ENCODE peak calls at places on chromosomes 1 and 21, in four cellular contexts. One of them, this sample, is unnamed.

GRCh38 chr1:222073307-222073995 is 331.6 kb upstream of the DUSP10 start:
- DNase-seq in AG09319: no peak
- DNase-seq in GM13976: no peak
- DNase-seq in GM12865: no peak
- DNase-seq in this sample: no peak

GRCh38 chr1:22595108-22595507 is 31.8 kb downstream of the EPHA8 start:
- DNase-seq in AG09319: no peak
- DNase-seq in GM13976: no peak
- DNase-seq in GM12865: no peak
- DNase-seq in this sample: no peak

GRCh38 chr1:112889052-112889451 is 66.9 kb downstream of the SLC16A1 start:
- DNase-seq in AG09319: no peak
- DNase-seq in GM13976: no peak
- DNase-seq in GM12865: no peak
- DNase-seq in this sample: no peak

GRCh38 chr21:44301961-44302406 is 2.1 kb downstream of the PFKL start:
- DNase-seq in AG09319: no peak
- DNase-seq in GM13976: no peak
- DNase-seq in GM12865: no peak
- DNase-seq in this sample: no peak

GRCh38 chr21:35428489-35428888 is 379.4 kb upstream of the RUNX1 start:
- DNase-seq in AG09319: no peak
- DNase-seq in GM13976: no peak
- DNase-seq in GM12865: no peak
- DNase-seq in this sample: no peak

GRCh38 chr1:180953791-180954721 is 41.4 kb downstream of the KIAA1614 start:
- DNase-seq in AG09319: peak
- DNase-seq in GM13976: peak
- DNase-seq in GM12865: peak
- DNase-seq in this sample: peak

GRCh38 chr21:44960141-44961092 is 20.6 kb downstream of the SLX9 start:
- DNase-seq in AG09319: no peak
- DNase-seq in GM13976: no peak
- DNase-seq in GM12865: no peak
- DNase-seq in this sample: no peak

GRCh38 chr1:22952694-22953391 is 19.8 kb downstream of the LACTBL1 start:
- DNase-seq in AG09319: no peak
- DNase-seq in GM13976: no peak
- DNase-seq in GM12865: no peak
- DNase-seq in this sample: no peak

GRCh38 chr21:36557316-36557715 is 77.4 kb upstream of the CLDN14 start:
- DNase-seq in AG09319: no peak
- DNase-seq in GM13976: no peak
- DNase-seq in GM12865: no peak
- DNase-seq in this sample: no peak

GRCh38 chr1:227894831-227895451 is 52.8 kb downstream of the WNT9A start:
- DNase-seq in AG09319: no peak
- DNase-seq in GM13976: no peak
- DNase-seq in GM12865: no peak
- DNase-seq in this sample: no peak

GRCh38 chr1:201673912-201674311 is 135.0 kb downstream of the NAV1 start:
- DNase-seq in AG09319: no peak
- DNase-seq in GM13976: no peak
- DNase-seq in GM12865: no peak
- DNase-seq in this sample: no peak

GRCh38 chr1:18693256-18694098 is 62.8 kb downstream of the PAX7 start:
- DNase-seq in AG09319: no peak
- DNase-seq in GM13976: no peak
- DNase-seq in GM12865: no peak
- DNase-seq in this sample: no peak

GRCh38 chr1:6259491-6260362 is 1.2 kb downstream of the GPR153 start:
- DNase-seq in AG09319: no peak
- DNase-seq in GM13976: peak
- DNase-seq in GM12865: peak
- DNase-seq in this sample: no peak

GRCh38 chr1:119968068-119968492 is 71.8 kb upstream of the ADAM30 start:
- DNase-seq in AG09319: no peak
- DNase-seq in GM13976: peak
- DNase-seq in GM12865: peak
- DNase-seq in this sample: no peak

GRCh38 chr21:45516071-45516670 is 26.1 kb downstream of the SLC19A1 start:
- DNase-seq in AG09319: no peak
- DNase-seq in GM13976: no peak
- DNase-seq in GM12865: no peak
- DNase-seq in this sample: no peak

GRCh38 chr1:7390604-7391000 is 380.5 kb upstream of the VAMP3 start:
- DNase-seq in AG09319: no peak
- DNase-seq in GM13976: no peak
- DNase-seq in GM12865: no peak
- DNase-seq in this sample: no peak

GRCh38 chr1:24022611-24023359 is 42.7 kb upstream of the SRSF10 start:
- DNase-seq in AG09319: no peak
- DNase-seq in GM13976: no peak
- DNase-seq in GM12865: no peak
- DNase-seq in this sample: no peak

GRCh38 chr1:2554621-2555387 is 1.4 kb upstream of the TNFRSF14 start:
- DNase-seq in AG09319: no peak
- DNase-seq in GM13976: peak
- DNase-seq in GM12865: peak
- DNase-seq in this sample: no peak

GRCh38 chr1:6864166-6864565 is 78.9 kb downstream of the CAMTA1 start:
- DNase-seq in AG09319: no peak
- DNase-seq in GM13976: no peak
- DNase-seq in GM12865: no peak
- DNase-seq in this sample: no peak

GRCh38 chr1:100404816-100405215 is 52.5 kb downstream of the CDC14A start:
- DNase-seq in AG09319: no peak
- DNase-seq in GM13976: no peak
- DNase-seq in GM12865: no peak
- DNase-seq in this sample: no peak

GRCh38 chr21:28299946-28300345 is 692.7 kb downstream of the LTN1 start:
- DNase-seq in AG09319: no peak
- DNase-seq in GM13976: no peak
- DNase-seq in GM12865: no peak
- DNase-seq in this sample: no peak

GRCh38 chr1:67700692-67701410 is 15.8 kb downstream of the GADD45A start:
- DNase-seq in AG09319: no peak
- DNase-seq in GM13976: peak
- DNase-seq in GM12865: no peak
- DNase-seq in this sample: no peak

GRCh38 chr1:7650801-7651200 is 120.3 kb upstream of the VAMP3 start:
- DNase-seq in AG09319: no peak
- DNase-seq in GM13976: no peak
- DNase-seq in GM12865: no peak
- DNase-seq in this sample: no peak

GRCh38 chr1:107019166-107019565 is 37.3 kb upstream of the PRMT6 start:
- DNase-seq in AG09319: no peak
- DNase-seq in GM13976: no peak
- DNase-seq in GM12865: no peak
- DNase-seq in this sample: no peak

GRCh38 chr1:160083968-160084770 is 2.8 kb downstream of the KCNJ9 start:
- DNase-seq in AG09319: no peak
- DNase-seq in GM13976: peak
- DNase-seq in GM12865: peak
- DNase-seq in this sample: peak

GRCh38 chr1:214458541-214458940 is 92.9 kb downstream of the PTPN14 start:
- DNase-seq in AG09319: no peak
- DNase-seq in GM13976: no peak
- DNase-seq in GM12865: no peak
- DNase-seq in this sample: no peak

GRCh38 chr21:41833138-41834115 is 45.7 kb downstream of the PRDM15 start:
- DNase-seq in AG09319: no peak
- DNase-seq in GM13976: peak
- DNase-seq in GM12865: peak
- DNase-seq in this sample: no peak

GRCh38 chr21:29343517-29343916 is 44.8 kb downstream of the BACH1 start:
- DNase-seq in AG09319: peak
- DNase-seq in GM13976: no peak
- DNase-seq in GM12865: no peak
- DNase-seq in this sample: no peak

GRCh38 chr1:67558449-67559193 is 126.4 kb upstream of the GADD45A start:
- DNase-seq in AG09319: no peak
- DNase-seq in GM13976: no peak
- DNase-seq in GM12865: no peak
- DNase-seq in this sample: no peak

GRCh38 chr1:36389960-36390359 is 4.2 kb upstream of the STK40 start:
- DNase-seq in AG09319: no peak
- DNase-seq in GM13976: no peak
- DNase-seq in GM12865: peak
- DNase-seq in this sample: no peak

GRCh38 chr1:13535227-13535626 is 21.4 kb upstream of the LRRC38 start:
- DNase-seq in AG09319: no peak
- DNase-seq in GM13976: no peak
- DNase-seq in GM12865: no peak
- DNase-seq in this sample: no peak
- TF ChIP-seq CTCF in AG09319: no peak
- TF ChIP-seq CTCF in GM13976: no peak
- TF ChIP-seq CTCF in GM12865: no peak
- TF ChIP-seq CTCF in this sample: no peak

DNA sequence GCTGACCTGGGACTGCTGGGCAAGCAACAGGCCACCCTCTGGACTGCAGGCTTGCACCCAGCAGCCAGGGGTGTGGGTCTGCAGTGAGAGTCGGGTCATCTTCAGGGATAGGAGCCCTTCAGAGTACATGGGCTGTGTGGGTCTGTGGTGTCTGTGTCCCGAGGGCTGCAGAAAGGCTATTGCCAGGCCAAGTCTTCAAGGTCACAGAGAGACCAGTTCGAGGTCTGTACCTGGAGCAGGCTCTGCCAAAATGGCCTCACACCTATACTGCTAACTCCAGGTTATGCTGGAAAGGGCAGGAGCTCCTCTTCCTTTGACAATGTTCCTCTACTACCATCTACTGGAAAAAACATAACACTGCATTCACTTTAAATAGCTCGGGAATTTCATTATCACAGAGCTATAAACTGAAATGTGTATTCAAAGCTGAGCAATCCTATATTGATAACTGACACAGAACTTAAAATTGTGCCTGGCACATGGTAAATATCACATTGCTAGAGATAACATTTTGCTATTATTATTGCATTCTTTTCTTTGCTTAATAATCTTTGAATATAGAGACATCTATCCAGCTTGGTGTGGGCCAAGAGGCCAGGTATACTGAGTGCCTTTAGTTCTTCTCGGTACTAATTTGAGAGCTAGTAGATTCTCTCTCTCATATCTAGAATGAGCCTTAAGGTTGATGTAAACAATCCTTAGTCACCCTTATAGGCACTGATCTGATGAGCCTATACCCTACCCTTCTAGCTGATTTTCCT is 6.9 kb upstream of the DNAH14 start:
- DNase-seq in AG09319: peak
- DNase-seq in GM13976: peak
- DNase-seq in GM12865: peak
- DNase-seq in this sample: peak
- TF ChIP-seq CTCF in AG09319: peak
- TF ChIP-seq CTCF in GM13976: peak
- TF ChIP-seq CTCF in GM12865: peak
- TF ChIP-seq CTCF in this sample: peak

GRCh38 chr1:164605254-164606091 is 46.5 kb downstream of the PBX1 start:
- DNase-seq in AG09319: no peak
- DNase-seq in GM13976: no peak
- DNase-seq in GM12865: no peak
- DNase-seq in this sample: no peak

GRCh38 chr1:164602142-164602429 is 43.1 kb downstream of the PBX1 start:
- DNase-seq in AG09319: no peak
- DNase-seq in GM13976: no peak
- DNase-seq in GM12865: no peak
- DNase-seq in this sample: no peak

GRCh38 chr1:164604541-164604940 is 45.6 kb downstream of the PBX1 start:
- DNase-seq in AG09319: no peak
- DNase-seq in GM13976: no peak
- DNase-seq in GM12865: no peak
- DNase-seq in this sample: no peak

GRCh38 chr1:164601399-164602141 is 42.6 kb downstream of the PBX1 start:
- DNase-seq in AG09319: no peak
- DNase-seq in GM13976: no peak
- DNase-seq in GM12865: no peak
- DNase-seq in this sample: peak

DNA sequence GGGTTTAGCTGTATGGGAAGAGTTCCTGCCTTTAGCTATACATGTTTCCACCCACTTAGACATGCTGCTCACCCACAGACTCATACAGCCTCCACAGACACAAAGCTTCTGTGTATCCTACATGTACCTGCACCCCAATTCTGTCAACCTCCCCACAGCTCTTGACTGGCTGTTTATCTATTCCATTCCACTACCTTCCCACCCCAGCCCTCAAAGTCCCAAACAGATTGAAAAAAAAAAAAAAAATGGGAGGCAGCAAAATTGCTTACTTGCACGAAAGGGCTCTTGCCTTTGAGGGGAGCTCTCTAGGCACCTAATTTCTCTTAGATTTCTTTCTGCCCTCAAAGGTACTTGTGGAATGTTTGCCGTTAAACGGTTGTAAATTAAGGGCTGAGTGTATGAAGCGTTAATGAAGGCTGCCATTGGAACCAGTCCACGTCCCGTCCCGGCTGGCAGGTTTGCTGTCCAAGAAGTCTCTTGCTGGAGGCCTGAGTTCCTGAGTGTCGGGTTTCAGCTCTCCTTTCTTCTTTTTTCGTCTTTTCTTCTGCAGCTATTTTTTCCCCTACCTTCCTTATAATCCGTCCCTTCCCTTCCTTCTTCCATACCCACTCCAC is 43.6 kb downstream of the PBX1 start:
- DNase-seq in AG09319: no peak
- DNase-seq in GM13976: no peak
- DNase-seq in GM12865: no peak
- DNase-seq in this sample: no peak
- TF ChIP-seq CTCF in AG09319: peak
- TF ChIP-seq CTCF in GM13976: no peak
- TF ChIP-seq CTCF in GM12865: no peak
- TF ChIP-seq CTCF in this sample: peak

GRCh38 chr1:182441719-182442118 is 8.2 kb upstream of the RGSL1 start:
- DNase-seq in AG09319: no peak
- DNase-seq in GM13976: no peak
- DNase-seq in GM12865: peak
- DNase-seq in this sample: no peak

GRCh38 chr1:182447660-182448059 is 2.3 kb upstream of the RGSL1 start:
- DNase-seq in AG09319: no peak
- DNase-seq in GM13976: no peak
- DNase-seq in GM12865: no peak
- DNase-seq in this sample: no peak

GRCh38 chr1:182442333-182442732 is 7.6 kb upstream of the RGSL1 start:
- DNase-seq in AG09319: no peak
- DNase-seq in GM13976: no peak
- DNase-seq in GM12865: no peak
- DNase-seq in this sample: no peak

GRCh38 chr1:182446033-182446669 is 3.8 kb upstream of the RGSL1 start:
- DNase-seq in AG09319: peak
- DNase-seq in GM13976: peak
- DNase-seq in GM12865: peak
- DNase-seq in this sample: peak

DNA sequence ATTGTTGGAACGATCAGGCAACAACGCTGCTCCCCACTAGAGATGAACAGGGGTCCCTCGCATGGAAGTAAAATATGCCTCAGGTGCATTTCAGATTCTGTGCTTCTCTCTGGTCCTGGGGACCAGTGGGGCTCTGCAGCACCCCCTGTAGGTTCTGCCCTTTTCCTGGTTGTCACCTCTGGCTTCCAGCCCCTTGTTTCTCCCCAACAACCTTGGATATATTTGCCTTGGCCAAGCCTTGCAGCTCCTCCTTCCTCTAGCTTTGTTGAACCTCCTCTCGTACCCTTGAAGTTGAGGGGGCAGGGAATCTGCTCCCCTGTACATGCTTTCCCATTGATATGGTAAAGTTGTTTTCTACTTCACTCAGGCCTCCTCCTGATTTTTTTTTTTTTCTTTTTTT is 5.4 kb upstream of the RGSL1 start:
- DNase-seq in AG09319: no peak
- DNase-seq in GM13976: peak
- DNase-seq in GM12865: peak
- DNase-seq in this sample: no peak
- TF ChIP-seq CTCF in AG09319: peak
- TF ChIP-seq CTCF in GM13976: peak
- TF ChIP-seq CTCF in GM12865: peak
- TF ChIP-seq CTCF in this sample: no peak